ENCODE peak calls at places on chromosome 9, in seven cellular contexts. H is GM12865, Z is H7, P is SJSA1, O is HuH-7.5, K is left ventricle myocardium inferior, A is SK-MEL-5. F is an unnamed sample.

GRCh38 chr9:10855847-10856246 is 243.0 kb upstream of the PTPRD start:
- DNase-seq in H (no peak), Z (peak), P (no peak), O (no peak), K (no peak), A (peak), F (no peak)

GRCh38 chr9:126147186-126147585 is 179.4 kb upstream of the MVB12B start:
- DNase-seq in H (no peak), Z (peak), P (no peak), O (no peak), K (no peak), A (no peak), F (no peak)

GRCh38 chr9:80320480-80320879 is 748.7 kb downstream of the TLE4 start:
- DNase-seq in H (no peak), Z (no peak), P (peak), O (no peak), K (no peak), A (no peak), F (no peak)

GRCh38 chr9:36018755-36019720 is 17.7 kb upstream of the RECK start:
- DNase-seq in H (no peak), Z (no peak), P (no peak), O (no peak), K (no peak), A (no peak), F (no peak)

GRCh38 chr9:135126480-135127187 is 39.2 kb downstream of the OLFM1 start:
- DNase-seq in H (no peak), Z (no peak), P (peak), O (no peak), K (no peak), A (no peak), F (no peak)

GRCh38 chr9:95045751-95046150 is 271.8 kb downstream of the FANCC start:
- DNase-seq in H (no peak), Z (peak), P (no peak), O (no peak), K (no peak), A (no peak), F (no peak)

GRCh38 chr9:385818-386398 is 171.2 kb downstream of the DOCK8 start:
- DNase-seq in H (peak), Z (peak), P (peak), O (peak), K (no peak), A (peak), F (peak)

GRCh38 chr9:122122903-122123632 is 30.0 kb upstream of the TTLL11 start:
- DNase-seq in H (peak), Z (peak), P (peak), O (peak), K (peak), A (peak), F (peak)

GRCh38 chr9:130023147-130023787 is 19.7 kb downstream of the FNBP1 start:
- DNase-seq in H (peak), Z (no peak), P (peak), O (no peak), K (no peak), A (no peak), F (no peak)

GRCh38 chr9:122127396-122127798 is 32.2 kb downstream of the NDUFA8 start:
- DNase-seq in H (no peak), Z (peak), P (no peak), O (no peak), K (no peak), A (no peak), F (no peak)

GRCh38 chr9:107213561-107214028 is 69.5 kb upstream of the RAD23B start:
- DNase-seq in H (peak), Z (no peak), P (peak), O (no peak), K (no peak), A (peak), F (peak)

GRCh38 chr9:110777201-110777842 is 108.7 kb downstream of the MUSK start:
- DNase-seq in H (no peak), Z (no peak), P (no peak), O (no peak), K (no peak), A (no peak), F (peak)

GRCh38 chr9:101408374-101409078 is 9.9 kb downstream of the ZNF189 start:
- DNase-seq in H (no peak), Z (no peak), P (no peak), O (no peak), K (no peak), A (no peak), F (no peak)

GRCh38 chr9:129109504-129109903 is 1.1 kb downstream of the CRAT start:
- DNase-seq in H (peak), Z (peak), P (no peak), O (peak), K (no peak), A (peak), F (no peak)

GRCh38 chr9:72828281-72828731 is 124.5 kb downstream of the ALDH1A1 start:
- DNase-seq in H (no peak), Z (no peak), P (peak), O (no peak), K (no peak), A (peak), F (peak)

GRCh38 chr9:134653259-134654009 is 11.8 kb downstream of the COL5A1 start:
- DNase-seq in H (no peak), Z (no peak), P (no peak), O (no peak), K (peak), A (no peak), F (no peak)

GRCh38 chr9:93667627-93668026 is 91.2 kb downstream of the PHF2 start:
- DNase-seq in H (no peak), Z (peak), P (no peak), O (no peak), K (peak), A (no peak), F (no peak)

GRCh38 chr9:115378758-115379157 is 260.8 kb upstream of the TNC start:
- DNase-seq in H (no peak), Z (no peak), P (no peak), O (no peak), K (no peak), A (no peak), F (no peak)

GRCh38 chr9:93657331-93658111 is 81.1 kb downstream of the PHF2 start:
- DNase-seq in H (no peak), Z (no peak), P (no peak), O (no peak), K (peak), A (no peak), F (no peak)